ENCODE peak calls at places on chromosomes 6 and 20, in six cellular contexts. N, I, C, T, B and J are unnamed samples.

GRCh38 chr6:77561768-77562314 is 91.0 kb upstream of the MEI4 start:
- DNase-seq in N (no peak), I (no peak), C (no peak), T (no peak), B (no peak), J (no peak)

GRCh38 chr6:42988486-42989020 is 4.2 kb downstream of the PPP2R5D start:
- DNase-seq in N (no peak), I (no peak), C (no peak), T (no peak), B (no peak), J (no peak)

GRCh38 chr6:138219398-138219797 is 1.1 kb upstream of the PBOV1 start:
- DNase-seq in N (no peak), I (no peak), C (no peak), T (no peak), B (no peak), J (no peak)

GRCh38 chr6:140684776-140685550 is 1310.5 kb upstream of the CITED2 start:
- DNase-seq in N (no peak), I (no peak), C (no peak), T (no peak), B (no peak), J (no peak)

GRCh38 chr6:89604662-89605061 is 33.9 kb downstream of the LYRM2 start:
- DNase-seq in N (no peak), I (no peak), C (no peak), T (no peak), B (no peak), J (no peak)

GRCh38 chr6:135703621-135704020 is 147.9 kb upstream of the PDE7B start:
- DNase-seq in N (no peak), I (no peak), C (peak), T (no peak), B (no peak), J (peak)

GRCh38 chr6:10759884-10760329 is 12.3 kb downstream of the TMEM14B start:
- DNase-seq in N (no peak), I (no peak), C (no peak), T (no peak), B (no peak), J (no peak)

GRCh38 chr6:33029297-33030184 is 20.1 kb upstream of the HLA-DOA start:
- DNase-seq in N (no peak), I (no peak), C (peak), T (no peak), B (no peak), J (no peak)

GRCh38 chr6:83615025-83615999 is 93.6 kb downstream of the SNAP91 start:
- DNase-seq in N (peak), I (no peak), C (no peak), T (peak), B (peak), J (no peak)

GRCh38 chr6:134235937-134236751 is 81.8 kb downstream of the SGK1 start:
- DNase-seq in N (no peak), I (no peak), C (peak), T (no peak), B (no peak), J (peak)

GRCh38 chr6:78308025-78308424 is 559.3 kb upstream of the IRAK1BP1 start:
- DNase-seq in N (no peak), I (no peak), C (no peak), T (no peak), B (no peak), J (no peak)

GRCh38 chr20:41390889-41391288 is 24.3 kb upstream of the EMILIN3 start:
- DNase-seq in N (no peak), I (no peak), C (no peak), T (no peak), B (no peak), J (no peak)

GRCh38 chr6:24524801-24525200 is 30.0 kb downstream of the ALDH5A1 start:
- DNase-seq in N (peak), I (no peak), C (no peak), T (no peak), B (peak), J (peak)

GRCh38 chr6:75326557-75327258 is 42.1 kb upstream of the TMEM30A start:
- DNase-seq in N (no peak), I (no peak), C (no peak), T (no peak), B (no peak), J (no peak)

GRCh38 chr6:131807644-131808459 is at the start of gene ENPP1:
- DNase-seq in N (peak), I (no peak), C (no peak), T (peak), B (peak), J (no peak)

GRCh38 chr20:14992961-14993360 is 655.5 kb upstream of the FLRT3 start:
- DNase-seq in N (peak), I (no peak), C (no peak), T (no peak), B (peak), J (no peak)

GRCh38 chr6:81451787-81452186 is 300.7 kb downstream of the TENT5A start:
- DNase-seq in N (peak), I (no peak), C (no peak), T (no peak), B (no peak), J (no peak)

GRCh38 chr6:69622230-69622629 is 174.6 kb downstream of the LMBRD1 start:
- DNase-seq in N (no peak), I (no peak), C (no peak), T (no peak), B (no peak), J (no peak)

GRCh38 chr6:160022793-160023192 is 53.9 kb downstream of the IGF2R start:
- DNase-seq in N (no peak), I (no peak), C (no peak), T (no peak), B (no peak), J (no peak)

GRCh38 chr6:72959821-72960220 is 265.5 kb downstream of the KHDC1L start:
- DNase-seq in N (no peak), I (no peak), C (no peak), T (no peak), B (no peak), J (no peak)

GRCh38 chr6:140784573-140784972 is 1348.2 kb upstream of the GJE1 start:
- DNase-seq in N (no peak), I (no peak), C (no peak), T (no peak), B (no peak), J (no peak)

GRCh38 chr6:149242883-149243282 is 74.6 kb upstream of the TAB2 start:
- DNase-seq in N (no peak), I (no peak), C (no peak), T (no peak), B (no peak), J (no peak)

GRCh38 chr6:22003219-22003779 is 293.5 kb downstream of the PRL start:
- DNase-seq in N (no peak), I (no peak), C (no peak), T (no peak), B (no peak), J (no peak)

DNA sequence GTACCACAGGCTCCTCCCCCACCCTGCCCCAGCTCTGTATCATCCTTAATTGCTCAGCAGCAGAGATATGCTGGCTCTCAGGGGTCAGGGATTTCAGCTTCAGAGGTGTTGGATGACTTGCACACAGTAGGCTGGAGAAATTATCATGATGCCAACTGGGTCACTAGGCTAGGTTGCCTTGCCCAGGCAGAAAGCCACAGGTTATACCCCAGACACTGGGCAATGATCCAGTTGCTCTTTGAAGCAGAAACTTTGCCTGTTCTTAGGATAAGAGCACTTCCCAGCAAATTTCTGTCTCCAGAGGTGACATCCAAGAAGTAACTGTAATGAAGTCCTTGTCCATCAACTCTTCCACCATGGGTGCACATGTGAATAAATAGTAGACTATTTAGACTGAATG is 38.3 kb upstream of the SCML4 start:
- DNase-seq in N (no peak), I (no peak), C (no peak), T (no peak), B (no peak), J (no peak)
- TF ChIP-seq GABPA in N (no peak), I (no peak), C (no peak), T (no peak), B (no peak), J (no peak)

DNA sequence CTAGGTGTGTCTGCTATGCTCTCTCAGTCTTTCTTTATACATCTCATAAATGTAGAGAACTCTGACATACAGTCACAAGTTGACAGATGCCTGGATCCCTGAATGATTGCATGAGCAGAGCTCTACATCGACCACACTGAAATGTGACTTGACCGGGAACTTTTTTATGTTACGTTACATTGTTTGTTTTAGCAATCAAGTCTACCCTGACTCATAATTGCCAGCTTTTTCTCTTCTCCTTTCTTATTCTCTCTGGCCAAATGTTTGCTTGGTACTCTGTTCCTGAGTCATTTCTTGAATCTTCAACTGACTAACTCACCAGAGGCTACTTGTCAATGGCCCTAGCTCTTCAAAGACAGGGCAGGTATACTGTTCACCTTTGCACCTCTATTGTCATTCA is 213.6 kb upstream of the DTNBP1 start:
- DNase-seq in N (no peak), I (no peak), C (peak), T (no peak), B (no peak), J (no peak)
- TF ChIP-seq GABPA in N (no peak), I (no peak), C (no peak), T (no peak), B (no peak), J (no peak)

GRCh38 chr20:22001886-22002285 is 296.4 kb downstream of the PAX1 start:
- DNase-seq in N (no peak), I (no peak), C (no peak), T (no peak), B (no peak), J (no peak)
- TF ChIP-seq GABPA in N (no peak), I (no peak), C (no peak), T (no peak), B (no peak), J (no peak)

GRCh38 chr6:53461682-53462081 is 83.2 kb downstream of the GCLC start:
- DNase-seq in N (no peak), I (no peak), C (no peak), T (no peak), B (no peak), J (no peak)
- TF ChIP-seq GABPA in N (no peak), I (no peak), C (no peak), T (no peak), B (no peak), J (no peak)

GRCh38 chr20:38330638-38331037 is 15.6 kb upstream of the LBP start:
- DNase-seq in N (peak), I (no peak), C (no peak), T (no peak), B (no peak), J (no peak)
- TF ChIP-seq GABPA in N (no peak), I (no peak), C (no peak), T (no peak), B (no peak), J (no peak)

GRCh38 chr6:98037571-98037970 is 754.6 kb upstream of the MMS22L start:
- DNase-seq in N (no peak), I (no peak), C (no peak), T (no peak), B (no peak), J (no peak)

GRCh38 chr6:98041921-98042320 is 758.9 kb upstream of the MMS22L start:
- DNase-seq in N (no peak), I (no peak), C (no peak), T (no peak), B (peak), J (no peak)

GRCh38 chr6:98041072-98041471 is 758.1 kb upstream of the MMS22L start:
- DNase-seq in N (no peak), I (no peak), C (no peak), T (no peak), B (no peak), J (no peak)

GRCh38 chr6:98039443-98039842 is 756.4 kb upstream of the MMS22L start:
- DNase-seq in N (no peak), I (no peak), C (no peak), T (no peak), B (no peak), J (no peak)

DNA sequence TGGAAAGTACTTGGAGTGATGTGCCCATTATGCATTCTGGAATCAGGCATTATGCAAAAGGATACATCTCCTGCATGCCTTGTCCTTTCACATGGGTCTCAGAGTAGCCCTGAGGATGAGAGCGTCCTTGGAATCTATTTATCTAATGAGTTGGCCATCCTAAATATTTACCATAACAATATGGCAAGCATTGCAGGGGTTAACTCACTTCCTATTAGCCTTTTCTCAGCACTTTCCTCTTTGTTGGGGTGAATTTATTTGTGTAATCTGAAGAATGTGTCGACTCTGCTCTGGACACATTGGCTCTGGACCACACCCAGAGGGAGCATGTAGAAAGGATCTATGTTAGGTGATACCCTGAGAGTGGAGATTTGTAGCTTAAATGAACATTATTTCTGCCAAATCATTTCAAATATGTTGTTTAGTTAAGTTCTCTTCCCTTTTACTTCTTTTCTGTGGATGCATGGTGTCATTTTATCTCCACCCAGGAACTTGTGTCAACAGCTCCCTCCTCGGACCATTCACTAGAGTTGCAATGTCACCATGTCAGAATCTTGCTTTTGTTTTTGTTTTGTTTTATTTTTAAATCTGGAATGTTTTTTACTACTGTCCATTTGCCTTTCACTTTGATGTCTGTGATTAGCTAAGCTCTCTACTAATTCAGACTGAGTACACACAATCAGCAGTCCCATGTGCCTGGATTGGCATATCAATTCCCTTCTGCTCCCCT is 757.0 kb upstream of the MMS22L start:
- DNase-seq in N (no peak), I (peak), C (no peak), T (no peak), B (no peak), J (no peak)
- TF ChIP-seq GABPA in N (no peak), I (no peak), C (no peak), T (no peak), B (no peak), J (no peak)

GRCh38 chr20:38169636-38170035 is 4.6 kb upstream of the TGM2 start:
- DNase-seq in N (no peak), I (no peak), C (no peak), T (no peak), B (no peak), J (no peak)

GRCh38 chr20:38170219-38170902 is 5.3 kb upstream of the TGM2 start:
- DNase-seq in N (no peak), I (no peak), C (no peak), T (no peak), B (no peak), J (no peak)

GRCh38 chr20:38170914-38171300 is 5.8 kb upstream of the TGM2 start:
- DNase-seq in N (no peak), I (no peak), C (no peak), T (no peak), B (no peak), J (no peak)

GRCh38 chr20:38172344-38172743 is 7.3 kb upstream of the TGM2 start:
- DNase-seq in N (peak), I (no peak), C (no peak), T (no peak), B (no peak), J (no peak)

DNA sequence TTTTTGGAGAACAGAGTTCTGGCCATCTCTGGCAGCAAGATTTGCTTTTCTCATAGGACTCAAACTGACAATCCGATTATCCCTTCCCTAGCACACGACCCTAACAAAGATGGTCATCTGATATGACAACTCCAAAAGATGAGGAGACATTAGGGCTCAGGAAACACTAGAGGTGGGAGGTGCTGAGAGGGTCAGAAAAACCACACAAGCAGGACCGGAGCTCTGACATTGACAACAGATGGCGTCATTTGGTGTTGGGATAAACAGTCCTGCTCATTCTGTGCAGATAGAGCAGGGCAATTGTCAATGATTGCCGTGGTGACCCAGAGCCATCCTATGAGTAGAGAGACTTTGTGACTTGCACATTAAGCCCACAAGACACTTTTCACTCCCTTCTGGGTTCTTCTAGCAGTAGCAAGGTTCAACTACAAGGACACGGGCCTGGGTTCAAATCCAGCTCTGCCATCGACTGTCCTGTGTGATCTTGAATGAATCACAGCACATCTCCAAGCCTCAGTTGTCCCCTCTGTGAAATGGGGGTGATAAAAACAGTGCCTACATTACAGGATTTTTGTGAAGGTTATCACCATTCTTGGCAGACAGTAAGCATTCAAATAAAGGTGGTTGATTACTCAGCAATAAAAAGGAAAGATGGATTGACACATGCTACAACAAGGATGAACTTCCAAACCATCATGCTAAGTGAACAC is 6.4 kb upstream of the TGM2 start:
- DNase-seq in N (peak), I (no peak), C (no peak), T (no peak), B (no peak), J (no peak)
- TF ChIP-seq GABPA in N (no peak), I (no peak), C (no peak), T (no peak), B (no peak), J (no peak)